ENCODE peak calls at places on chromosomes 2 and 18, in four cellular contexts. One of them, this sample, is unnamed.

GRCh38 chr2:97857553-97857952 is 138.2 kb downstream of the TMEM131 start:
- DNase-seq in posterior vena cava: no peak
- DNase-seq in heart right ventricle: no peak
- DNase-seq in activated T-cell treated with anti-CD3 and anti-CD28 coated beads for 24 hours: no peak
- DNase-seq in this sample: no peak

GRCh38 chr2:112630268-112630667 is 15.5 kb upstream of the SLC20A1 start:
- DNase-seq in posterior vena cava: no peak
- DNase-seq in heart right ventricle: no peak
- DNase-seq in activated T-cell treated with anti-CD3 and anti-CD28 coated beads for 24 hours: no peak
- DNase-seq in this sample: no peak

GRCh38 chr2:176997074-176997791 is 215.4 kb upstream of the HNRNPA3 start:
- DNase-seq in posterior vena cava: no peak
- DNase-seq in activated T-cell treated with anti-CD3 and anti-CD28 coated beads for 24 hours: peak; percentile 8
- DNase-seq in heart right ventricle: no peak
- DNase-seq in this sample: no peak

GRCh38 chr18:62883937-62884735 is 168.8 kb downstream of the PHLPP1 start:
- DNase-seq in activated T-cell treated with anti-CD3 and anti-CD28 coated beads for 24 hours: no peak
- DNase-seq in posterior vena cava: no peak
- DNase-seq in heart right ventricle: no peak
- DNase-seq in this sample: no peak

GRCh38 chr2:231387904-231388724 is 7.4 kb upstream of the B3GNT7 start:
- DNase-seq in posterior vena cava: no peak
- DNase-seq in activated T-cell treated with anti-CD3 and anti-CD28 coated beads for 24 hours: no peak
- DNase-seq in heart right ventricle: peak; percentile 71
- DNase-seq in this sample: peak; percentile 35

GRCh38 chr2:59425292-59425691 is 1128.2 kb downstream of the BCL11A start:
- DNase-seq in heart right ventricle: no peak
- DNase-seq in posterior vena cava: no peak
- DNase-seq in activated T-cell treated with anti-CD3 and anti-CD28 coated beads for 24 hours: no peak
- DNase-seq in this sample: no peak

GRCh38 chr2:159922563-159922962 is 124.6 kb upstream of the CD302 start:
- DNase-seq in activated T-cell treated with anti-CD3 and anti-CD28 coated beads for 24 hours: no peak
- DNase-seq in heart right ventricle: no peak
- DNase-seq in posterior vena cava: no peak
- DNase-seq in this sample: no peak

GRCh38 chr18:58195278-58195721 is 151.3 kb downstream of the NEDD4L start:
- DNase-seq in heart right ventricle: no peak
- DNase-seq in posterior vena cava: no peak
- DNase-seq in activated T-cell treated with anti-CD3 and anti-CD28 coated beads for 24 hours: no peak
- DNase-seq in this sample: no peak

GRCh38 chr18:46718501-46719341 is 38.1 kb downstream of the ST8SIA5 start:
- DNase-seq in activated T-cell treated with anti-CD3 and anti-CD28 coated beads for 24 hours: no peak
- DNase-seq in heart right ventricle: no peak
- DNase-seq in posterior vena cava: peak; percentile 5
- DNase-seq in this sample: no peak

GRCh38 chr2:28619213-28620196 is 123.6 kb downstream of the PLB1 start:
- DNase-seq in heart right ventricle: no peak
- DNase-seq in posterior vena cava: no peak
- DNase-seq in activated T-cell treated with anti-CD3 and anti-CD28 coated beads for 24 hours: no peak
- DNase-seq in this sample: no peak

GRCh38 chr2:76247006-76247405 is 536.3 kb upstream of the GCFC2 start:
- DNase-seq in heart right ventricle: no peak
- DNase-seq in activated T-cell treated with anti-CD3 and anti-CD28 coated beads for 24 hours: no peak
- DNase-seq in posterior vena cava: no peak
- DNase-seq in this sample: no peak

GRCh38 chr18:48408727-48409590 is at the start of gene ZBTB7C:
- DNase-seq in heart right ventricle: peak; percentile 42
- DNase-seq in posterior vena cava: no peak
- DNase-seq in activated T-cell treated with anti-CD3 and anti-CD28 coated beads for 24 hours: no peak
- DNase-seq in this sample: peak; percentile 46

GRCh38 chr2:174662459-174662858 is 64.9 kb upstream of the WIPF1 start:
- DNase-seq in heart right ventricle: no peak
- DNase-seq in posterior vena cava: no peak
- DNase-seq in activated T-cell treated with anti-CD3 and anti-CD28 coated beads for 24 hours: no peak
- DNase-seq in this sample: no peak

GRCh38 chr2:136162438-136162837 is 44.5 kb upstream of the CXCR4 start:
- DNase-seq in heart right ventricle: no peak
- DNase-seq in posterior vena cava: no peak
- DNase-seq in activated T-cell treated with anti-CD3 and anti-CD28 coated beads for 24 hours: no peak
- DNase-seq in this sample: no peak

GRCh38 chr2:239519081-239519920 is 118.5 kb upstream of the HDAC4 start:
- DNase-seq in heart right ventricle: peak; percentile 65
- DNase-seq in activated T-cell treated with anti-CD3 and anti-CD28 coated beads for 24 hours: no peak
- DNase-seq in posterior vena cava: peak; percentile 75
- DNase-seq in this sample: no peak

GRCh38 chr2:219571311-219572236 is at the start of gene OBSL1:
- DNase-seq in heart right ventricle: peak; percentile 84
- DNase-seq in activated T-cell treated with anti-CD3 and anti-CD28 coated beads for 24 hours: no peak
- DNase-seq in posterior vena cava: no peak
- DNase-seq in this sample: peak; percentile 77

GRCh38 chr2:226999676-227000075 is 163.8 kb downstream of the RHBDD1 start:
- DNase-seq in heart right ventricle: no peak
- DNase-seq in activated T-cell treated with anti-CD3 and anti-CD28 coated beads for 24 hours: no peak
- DNase-seq in posterior vena cava: no peak
- DNase-seq in this sample: no peak

GRCh38 chr18:33854827-33855139 is 276.8 kb downstream of the ASXL3 start:
- DNase-seq in activated T-cell treated with anti-CD3 and anti-CD28 coated beads for 24 hours: no peak
- DNase-seq in heart right ventricle: no peak
- DNase-seq in posterior vena cava: no peak
- DNase-seq in this sample: no peak

GRCh38 chr2:159098815-159099455 is 130.5 kb downstream of the TANC1 start:
- DNase-seq in posterior vena cava: no peak
- DNase-seq in heart right ventricle: no peak
- DNase-seq in activated T-cell treated with anti-CD3 and anti-CD28 coated beads for 24 hours: no peak
- DNase-seq in this sample: no peak

GRCh38 chr2:173258704-173259103 is 96.0 kb upstream of the CDCA7 start:
- DNase-seq in heart right ventricle: no peak
- DNase-seq in posterior vena cava: no peak
- DNase-seq in activated T-cell treated with anti-CD3 and anti-CD28 coated beads for 24 hours: no peak
- DNase-seq in this sample: no peak

GRCh38 chr2:227373389-227373788 is 5.7 kb downstream of the TM4SF20 start:
- DNase-seq in posterior vena cava: no peak
- DNase-seq in heart right ventricle: no peak
- DNase-seq in activated T-cell treated with anti-CD3 and anti-CD28 coated beads for 24 hours: no peak
- DNase-seq in this sample: no peak

GRCh38 chr2:101577173-101577572 is 102.3 kb upstream of the RFX8 start:
- DNase-seq in activated T-cell treated with anti-CD3 and anti-CD28 coated beads for 24 hours: no peak
- DNase-seq in posterior vena cava: no peak
- DNase-seq in heart right ventricle: no peak
- DNase-seq in this sample: no peak

GRCh38 chr2:22734373-22735045 is 650.5 kb upstream of the KLHL29 start:
- DNase-seq in heart right ventricle: no peak
- DNase-seq in posterior vena cava: no peak
- DNase-seq in activated T-cell treated with anti-CD3 and anti-CD28 coated beads for 24 hours: no peak
- DNase-seq in this sample: no peak